ENCODE peak calls at places on chromosomes 6 and 20, in four cellular contexts. V is heart right ventricle, G is NB4, Z is HCT116. X is an unnamed sample.

GRCh38 chr6:7108196-7108963 is 619 bp downstream of the RREB1 start:
- DNase-seq in V (peak), G (peak), Z (no peak), X (no peak)

GRCh38 chr6:33904050-33904827 is 100.4 kb upstream of the MLN start:
- DNase-seq in V (peak), G (peak), Z (no peak), X (no peak)

GRCh38 chr6:45420909-45421699 is 43.4 kb upstream of the SUPT3H start:
- DNase-seq in V (no peak), G (no peak), Z (no peak), X (no peak)

GRCh38 chr20:53643031-53643832 is 49.6 kb upstream of the ZNF217 start:
- DNase-seq in V (no peak), G (peak), Z (peak), X (no peak)

GRCh38 chr6:127938701-127939100 is 37.8 kb upstream of the THEMIS start:
- DNase-seq in V (no peak), G (peak), Z (peak), X (no peak)

GRCh38 chr6:50836231-50836630 is 17.6 kb downstream of the TFAP2B start:
- DNase-seq in V (no peak), G (no peak), Z (no peak), X (no peak)

GRCh38 chr6:43036712-43037111 is 15.3 kb downstream of the RRP36 start:
- DNase-seq in V (no peak), G (no peak), Z (no peak), X (no peak)

GRCh38 chr6:11224252-11224965 is 8.1 kb downstream of the NEDD9 start:
- DNase-seq in V (no peak), G (no peak), Z (no peak), X (no peak)

GRCh38 chr20:43178079-43178478 is 11.6 kb downstream of the PTPRT start:
- DNase-seq in V (no peak), G (no peak), Z (no peak), X (no peak)

GRCh38 chr20:62409935-62410741 is 3.1 kb upstream of the CABLES2 start:
- DNase-seq in V (peak), G (peak), Z (no peak), X (peak)

GRCh38 chr20:50359607-50360217 is 150.5 kb upstream of the PTPN1 start:
- DNase-seq in V (no peak), G (no peak), Z (no peak), X (no peak)

GRCh38 chr6:20630136-20630535 is 95.9 kb downstream of the CDKAL1 start:
- DNase-seq in V (no peak), G (no peak), Z (no peak), X (no peak)

GRCh38 chr20:18718129-18718528 is 95.5 kb upstream of the SCP2D1 start:
- DNase-seq in V (no peak), G (no peak), Z (no peak), X (no peak)

GRCh38 chr6:6492675-6493074 is 95.8 kb upstream of the LY86 start:
- DNase-seq in V (no peak), G (no peak), Z (no peak), X (no peak)

GRCh38 chr6:144482142-144482541 is 197.0 kb downstream of the UTRN start:
- DNase-seq in V (peak), G (peak), Z (peak), X (peak)

GRCh38 chr6:3722211-3722621 is 29.3 kb downstream of the PXDC1 start:
- DNase-seq in V (no peak), G (no peak), Z (no peak), X (no peak)

GRCh38 chr6:77466055-77467028 is 3.1 kb upstream of the HTR1B start:
- DNase-seq in V (no peak), G (peak), Z (no peak), X (no peak)

GRCh38 chr20:57332105-57333089 is 2.8 kb downstream of the SPO11 start:
- DNase-seq in V (no peak), G (no peak), Z (no peak), X (peak)

GRCh38 chr6:129565331-129565730 is 144.6 kb downstream of the ARHGAP18 start:
- DNase-seq in V (no peak), G (no peak), Z (no peak), X (no peak)

GRCh38 chr6:69973763-69974162 is 107.4 kb downstream of the COL19A1 start:
- DNase-seq in V (no peak), G (no peak), Z (no peak), X (no peak)

GRCh38 chr6:154721460-154721859 is 11.8 kb upstream of the SCAF8 start:
- DNase-seq in V (no peak), G (no peak), Z (no peak), X (no peak)

GRCh38 chr20:59777321-59777705 is 156.1 kb downstream of the SYCP2 start:
- DNase-seq in V (no peak), G (no peak), Z (no peak), X (no peak)

GRCh38 chr20:22063753-22064152 is 358.3 kb downstream of the PAX1 start:
- DNase-seq in V (no peak), G (no peak), Z (no peak), X (no peak)

GRCh38 chr6:54093306-54093705 is 17.9 kb upstream of the MLIP start:
- DNase-seq in V (no peak), G (no peak), Z (no peak), X (no peak)

GRCh38 chr6:89599727-89600126 is 38.8 kb downstream of the LYRM2 start:
- DNase-seq in V (no peak), G (no peak), Z (no peak), X (no peak)

DNA sequence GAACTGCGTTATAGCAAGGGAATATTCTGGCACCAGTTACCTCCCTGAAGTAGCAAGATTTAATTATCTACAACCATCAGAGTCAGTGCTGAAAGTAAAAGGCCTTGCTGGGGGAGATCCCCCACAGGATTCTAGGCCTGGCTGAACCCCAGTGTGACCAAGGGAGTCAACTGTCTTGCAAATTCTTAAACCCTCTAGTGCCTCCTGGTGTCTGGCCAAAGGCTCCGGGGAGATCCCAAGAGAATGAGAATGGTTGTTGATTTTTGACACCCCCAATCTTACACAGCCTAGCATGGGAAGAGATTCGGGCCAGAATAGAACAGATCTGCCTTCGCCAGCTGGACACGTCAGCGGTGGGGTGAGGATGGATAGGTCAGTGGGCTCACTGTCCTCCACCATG is 179.4 kb downstream of the ERMARD start:
- DNase-seq in V (no peak), G (peak), Z (no peak), X (no peak)
- TF ChIP-seq CTCF in V (no peak), G (peak), Z (peak), X (peak)

GRCh38 chr6:83633609-83634008 is 75.3 kb downstream of the SNAP91 start:
- DNase-seq in V (no peak), G (no peak), Z (no peak), X (no peak)
- H3K4me3 ChIP-seq in V (no peak), G (no peak), Z (no peak), X (no peak)

GRCh38 chr6:157326979-157327378 is 3.7 kb upstream of the TMEM242 start:
- DNase-seq in V (no peak), G (no peak), Z (no peak), X (no peak)

GRCh38 chr6:157323924-157324276 is 581 bp upstream of the TMEM242 start:
- DNase-seq in V (peak), G (peak), Z (peak), X (no peak)

GRCh38 chr6:157322792-157323113 is 566 bp downstream of the TMEM242 start:
- DNase-seq in V (no peak), G (no peak), Z (no peak), X (no peak)

GRCh38 chr6:157325069-157325805 is 1.9 kb upstream of the TMEM242 start:
- DNase-seq in V (no peak), G (no peak), Z (no peak), X (no peak)

DNA sequence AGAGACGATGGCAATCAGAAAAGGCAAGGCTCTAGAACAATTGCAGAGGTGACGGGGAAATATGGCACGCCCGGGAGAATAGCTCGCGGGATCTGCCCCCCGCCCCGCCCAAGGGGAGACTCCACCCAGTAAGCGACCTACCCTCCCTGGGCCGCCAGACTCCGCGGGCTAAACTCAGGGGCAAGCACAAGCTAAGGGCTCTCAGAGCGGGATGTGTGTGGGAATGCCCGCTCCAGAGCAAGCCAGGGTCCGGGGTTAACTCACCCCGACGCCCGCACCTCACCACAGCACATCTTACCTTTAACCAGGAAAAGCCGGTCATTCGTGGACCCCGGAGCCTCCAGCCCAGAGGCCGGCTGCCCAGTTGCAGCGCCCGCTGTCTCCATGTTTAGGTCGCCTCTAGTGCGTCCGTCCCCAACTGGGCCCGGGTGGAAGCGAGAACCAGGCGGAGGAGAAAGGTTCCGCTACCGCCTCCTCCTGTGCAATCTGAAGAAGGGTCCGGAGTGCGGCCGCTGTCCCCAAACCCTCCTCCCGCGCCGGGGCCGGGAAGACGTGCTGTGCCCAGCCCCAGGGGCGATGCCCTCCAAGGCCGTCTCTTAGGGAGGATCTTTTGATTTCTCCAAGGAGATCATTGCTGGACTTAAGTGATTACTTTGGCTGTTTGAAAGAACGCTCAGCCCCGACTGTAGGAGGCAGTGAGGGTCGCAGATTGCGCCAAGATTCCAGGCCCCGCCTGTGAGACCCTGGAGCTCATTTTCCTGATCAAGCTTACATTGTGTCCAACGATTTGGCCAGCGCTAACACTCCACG is at the start of gene TMEM242:
- DNase-seq in V (peak), G (peak), Z (peak), X (peak)
- TF ChIP-seq CTCF in V (peak), G (peak), Z (no peak), X (no peak)

GRCh38 chr6:137805622-137806021 is 61.4 kb upstream of the TNFAIP3 start:
- DNase-seq in V (no peak), G (no peak), Z (no peak), X (no peak)
- H3K4me3 ChIP-seq in V (no peak), G (no peak), Z (no peak), X (no peak)

GRCh38 chr6:125953502-125953875 is 3.1 kb upstream of the HINT3 start:
- DNase-seq in V (no peak), G (peak), Z (no peak), X (no peak)
- TF ChIP-seq CTCF in V (no peak), G (no peak), Z (no peak), X (peak)